ENCODE peak calls at places on chromosome 17, in ten cellular contexts. R is GM23248, N is HCT116, D is hepatocyte, H is H9, V is PC-3, A is mesendoderm, B is endothelial cell of umbilical vein, U is GM23338, J is neuronal stem cell. E is an unnamed sample.

GRCh38 chr17:71970312-71970711 is 150.5 kb upstream of the SOX9 start:
- DNase-seq in R (peak; percentile 66), N (no peak), D (peak; percentile 42), H (no peak), V (peak; percentile 94), A (peak; percentile 30), B (no peak), U (no peak), J (no peak), E (no peak)

GRCh38 chr17:72863511-72864175 is 228.8 kb downstream of the SLC39A11 start:
- DNase-seq in R (no peak), N (no peak), D (no peak), H (no peak), V (no peak), A (no peak), B (no peak), U (no peak), J (no peak), E (no peak)

GRCh38 chr17:6701719-6702118 is 11.4 kb downstream of the SLC13A5 start:
- DNase-seq in R (peak; percentile 64), N (peak; percentile 33), D (peak; percentile 47), H (peak; percentile 87), V (peak; percentile 48), A (peak; percentile 75), B (peak; percentile 10), U (peak; percentile 93), J (peak; percentile 32), E (no peak)

GRCh38 chr17:67648032-67648761 is 69.5 kb upstream of the NOL11 start:
- DNase-seq in R (no peak), N (no peak), D (no peak), H (no peak), V (no peak), A (peak; percentile 68), B (no peak), U (no peak), J (no peak), E (no peak)

GRCh38 chr17:48592592-48592991 is 987 bp downstream of the HOXB5 start:
- DNase-seq in R (peak; percentile 60), N (no peak), D (no peak), H (no peak), V (no peak), A (no peak), B (no peak), U (no peak), J (no peak), E (peak; percentile 35)

GRCh38 chr17:63950940-63951907 is 19.1 kb upstream of the CD79B start:
- DNase-seq in R (no peak), N (peak; percentile 58), D (peak; percentile 69), H (peak; percentile 83), V (peak; percentile 82), A (peak; percentile 54), B (no peak), U (peak; percentile 74), J (no peak), E (no peak)

GRCh38 chr17:81821603-81822311 is 11.3 kb downstream of the MCRIP1 start:
- DNase-seq in R (peak; percentile 84), N (peak; percentile 40), D (peak; percentile 85), H (peak; percentile 79), V (peak; percentile 69), A (peak; percentile 64), B (peak; percentile 63), U (peak; percentile 77), J (no peak), E (peak; percentile 14)

GRCh38 chr17:15171433-15172047 is 93.6 kb downstream of the PMP22 start:
- DNase-seq in R (peak; percentile 87), N (peak; percentile 47), D (peak; percentile 85), H (peak; percentile 91), V (peak; percentile 83), A (peak; percentile 85), B (peak; percentile 54), U (peak; percentile 88), J (peak; percentile 54), E (peak; percentile 60)

GRCh38 chr17:67868176-67868575 is 42.9 kb downstream of the BPTF start:
- DNase-seq in R (no peak), N (no peak), D (no peak), H (no peak), V (no peak), A (no peak), B (no peak), U (no peak), J (no peak), E (no peak)

GRCh38 chr17:40341808-40342574 is 22.5 kb downstream of the GJD3 start:
- DNase-seq in R (peak; percentile 86), N (no peak), D (peak; percentile 89), H (peak; percentile 65), V (peak; percentile 41), A (peak; percentile 89), B (peak; percentile 60), U (peak; percentile 87), J (no peak), E (peak; percentile 70)

GRCh38 chr17:74125160-74125559 is 78.3 kb upstream of the RPL38 start:
- DNase-seq in R (no peak), N (no peak), D (no peak), H (peak; percentile 13), V (no peak), A (no peak), B (no peak), U (no peak), J (no peak), E (no peak)

GRCh38 chr17:9251273-9251672 is 230.0 kb downstream of the NTN1 start:
- DNase-seq in R (no peak), N (no peak), D (no peak), H (no peak), V (no peak), A (no peak), B (no peak), U (no peak), J (no peak), E (no peak)

GRCh38 chr17:9242983-9243382 is 221.7 kb downstream of the NTN1 start:
- DNase-seq in R (no peak), N (no peak), D (no peak), H (no peak), V (no peak), A (no peak), B (no peak), U (no peak), J (no peak), E (no peak)

GRCh38 chr17:9242497-9242881 is 221.2 kb downstream of the NTN1 start:
- DNase-seq in R (no peak), N (no peak), D (no peak), H (no peak), V (no peak), A (no peak), B (no peak), U (no peak), J (no peak), E (no peak)

GRCh38 chr17:9244066-9245052 is 223.0 kb downstream of the NTN1 start:
- DNase-seq in R (peak; percentile 82), N (no peak), D (no peak), H (no peak), V (no peak), A (no peak), B (no peak), U (no peak), J (no peak), E (peak; percentile 91)

GRCh38 chr17:9247401-9247938 is 226.2 kb downstream of the NTN1 start:
- DNase-seq in R (no peak), N (no peak), D (no peak), H (no peak), V (no peak), A (no peak), B (no peak), U (no peak), J (no peak), E (no peak)
- H3K27ac ChIP-seq in R (no peak overlapping the region), N (no peak overlapping the region), D (no peak overlapping the region), H (no peak overlapping the region), V (no peak overlapping the region), A (no peak overlapping the region), B (no peak overlapping the region), U (no peak overlapping the region), J (no peak overlapping the region), E (no peak overlapping the region)

GRCh38 chr17:4632583-4632923 is 8.9 kb downstream of the ALOX15 start:
- DNase-seq in R (no peak), N (no peak), D (no peak), H (no peak), V (no peak), A (peak; percentile 34), B (no peak), U (no peak), J (no peak), E (no peak)

GRCh38 chr17:4631836-4632582 is 9.5 kb downstream of the ALOX15 start:
- DNase-seq in R (peak; percentile 55), N (no peak), D (no peak), H (peak; percentile 80), V (no peak), A (peak; percentile 60), B (no peak), U (peak; percentile 78), J (no peak), E (peak; percentile 31)

GRCh38 chr17:4634981-4635380 is 6.5 kb downstream of the ALOX15 start:
- DNase-seq in R (peak; percentile 45), N (no peak), D (no peak), H (no peak), V (no peak), A (no peak), B (no peak), U (no peak), J (no peak), E (no peak)

GRCh38 chr17:4633643-4634042 is 7.8 kb downstream of the ALOX15 start:
- DNase-seq in R (no peak), N (no peak), D (no peak), H (no peak), V (no peak), A (no peak), B (no peak), U (no peak), J (no peak), E (no peak)

GRCh38 chr17:4631431-4631830 is 10.0 kb downstream of the ALOX15 start:
- DNase-seq in R (no peak), N (no peak), D (no peak), H (no peak), V (no peak), A (no peak), B (no peak), U (no peak), J (no peak), E (no peak)
- H3K4me2 ChIP-seq in R (no peak overlapping the region), N (no peak overlapping the region), D (no peak overlapping the region), H (no peak overlapping the region), V (no peak overlapping the region), A (no peak overlapping the region), B (no peak overlapping the region), U (no peak overlapping the region), J (no peak overlapping the region), E (no peak overlapping the region)

GRCh38 chr17:77475012-77475976 is 334.5 kb downstream of the SEC14L1 start:
- DNase-seq in R (peak; percentile 90), N (no peak), D (peak; percentile 53), H (no peak), V (no peak), A (no peak), B (no peak), U (no peak), J (no peak), E (peak; percentile 98)
- H3K27ac ChIP-seq in R (peak overlapping the region; percentile 89), N (peak overlapping the region; percentile 6), D (peak overlapping the region; percentile 95), H (no peak overlapping the region), V (no peak overlapping the region), A (no peak overlapping the region), B (no peak overlapping the region), U (no peak overlapping the region), J (no peak overlapping the region), E (peak overlapping the region; percentile 56)

DNA sequence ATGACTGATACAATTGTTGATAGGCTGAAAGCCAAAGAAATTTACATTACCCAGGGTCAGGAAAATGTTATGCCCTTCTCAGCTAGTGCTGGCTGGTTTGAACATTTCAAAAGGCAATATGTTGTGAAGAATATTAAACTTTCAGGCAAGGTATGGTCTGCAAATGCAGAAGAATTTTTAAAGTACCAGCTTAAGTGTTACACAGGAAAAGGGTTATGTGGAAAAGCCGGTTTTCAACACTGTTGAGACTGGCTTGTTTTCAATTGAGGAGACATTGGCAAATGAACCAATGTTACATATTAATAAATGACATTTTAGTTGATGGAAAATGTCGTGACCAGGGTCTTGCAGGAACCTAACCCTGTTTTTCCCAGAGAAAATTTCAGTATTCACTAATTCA is 215.8 kb upstream of the TBX2 start:
- DNase-seq in R (no peak), N (no peak), D (no peak), H (no peak), V (no peak), A (no peak), B (no peak), U (no peak), J (no peak), E (no peak)
- H3K4me2 ChIP-seq in R (no peak overlapping the region), N (no peak overlapping the region), D (no peak overlapping the region), H (no peak overlapping the region), V (no peak overlapping the region), A (no peak overlapping the region), B (no peak overlapping the region), U (no peak overlapping the region), J (no peak overlapping the region), E (no peak overlapping the region)